ENCODE peak calls at places on chromosomes 7 and 10, in four cellular contexts. One of them, this sample, is unnamed.

GRCh38 chr7:73438547-73439245 is 5.1 kb downstream of the FZD9 start:
- DNase-seq in foreskin fibroblast: no peak
- DNase-seq in PC-3: no peak
- DNase-seq in Peyer's patch: no peak
- DNase-seq in this sample: no peak

GRCh38 chr10:15035385-15036301 is 8.1 kb upstream of the OLAH start:
- DNase-seq in foreskin fibroblast: peak; percentile 71
- DNase-seq in PC-3: peak; percentile 39
- DNase-seq in Peyer's patch: no peak
- DNase-seq in this sample: no peak

GRCh38 chr10:58781873-58782488 is 269.3 kb downstream of the BICC1 start:
- DNase-seq in foreskin fibroblast: peak; percentile 46
- DNase-seq in Peyer's patch: no peak
- DNase-seq in PC-3: peak; percentile 93
- DNase-seq in this sample: no peak

GRCh38 chr10:95133997-95134396 is 60.0 kb upstream of the ACSM6 start:
- DNase-seq in foreskin fibroblast: no peak
- DNase-seq in PC-3: no peak
- DNase-seq in Peyer's patch: no peak
- DNase-seq in this sample: no peak

GRCh38 chr10:97336446-97336845 is 1.9 kb upstream of the FRAT2 start:
- DNase-seq in PC-3: no peak
- DNase-seq in Peyer's patch: no peak
- DNase-seq in foreskin fibroblast: no peak
- DNase-seq in this sample: no peak

GRCh38 chr7:30469303-30469702 is 9.3 kb downstream of the NOD1 start:
- DNase-seq in PC-3: no peak
- DNase-seq in Peyer's patch: no peak
- DNase-seq in foreskin fibroblast: peak; percentile 99
- DNase-seq in this sample: peak; percentile 96

GRCh38 chr10:59907918-59908807 is 1.8 kb upstream of the CCDC6 start:
- DNase-seq in foreskin fibroblast: peak; percentile 90
- DNase-seq in Peyer's patch: no peak
- DNase-seq in PC-3: peak; percentile 92
- DNase-seq in this sample: peak; percentile 39

GRCh38 chr10:58266003-58266825 is 1.5 kb downstream of the IPMK start:
- DNase-seq in foreskin fibroblast: peak; percentile 66
- DNase-seq in PC-3: peak; percentile 64
- DNase-seq in Peyer's patch: no peak
- DNase-seq in this sample: no peak

GRCh38 chr7:101952355-101953247 is 135.2 kb downstream of the CUX1 start:
- DNase-seq in Peyer's patch: no peak
- DNase-seq in foreskin fibroblast: peak; percentile 68
- DNase-seq in PC-3: peak; percentile 84
- DNase-seq in this sample: peak; percentile 36

GRCh38 chr10:35614312-35614711 is 9.2 kb downstream of the GJD4 start:
- DNase-seq in foreskin fibroblast: no peak
- DNase-seq in Peyer's patch: no peak
- DNase-seq in PC-3: peak; percentile 48
- DNase-seq in this sample: no peak

GRCh38 chr7:741850-742249 is 14.8 kb upstream of the PRKAR1B start:
- DNase-seq in foreskin fibroblast: no peak
- DNase-seq in PC-3: no peak
- DNase-seq in Peyer's patch: no peak
- DNase-seq in this sample: no peak

GRCh38 chr10:91901784-91902677 is 7.3 kb downstream of the FGFBP3 start:
- DNase-seq in PC-3: peak; percentile 93
- DNase-seq in foreskin fibroblast: peak; percentile 93
- DNase-seq in Peyer's patch: no peak
- DNase-seq in this sample: peak; percentile 84

GRCh38 chr10:5591336-5591824 is 66.6 kb downstream of the CALML3 start:
- DNase-seq in PC-3: no peak
- DNase-seq in Peyer's patch: no peak
- DNase-seq in foreskin fibroblast: no peak
- DNase-seq in this sample: no peak

GRCh38 chr7:66150471-66150870 is 35.8 kb downstream of the CRCP start:
- DNase-seq in foreskin fibroblast: peak; percentile 72
- DNase-seq in Peyer's patch: no peak
- DNase-seq in PC-3: no peak
- DNase-seq in this sample: no peak

GRCh38 chr7:26638140-26638539 is 226.2 kb downstream of the SKAP2 start:
- DNase-seq in foreskin fibroblast: no peak
- DNase-seq in Peyer's patch: no peak
- DNase-seq in PC-3: no peak
- DNase-seq in this sample: no peak

GRCh38 chr7:80403686-80404241 is 108.1 kb downstream of the GNAT3 start:
- DNase-seq in PC-3: no peak
- DNase-seq in Peyer's patch: no peak
- DNase-seq in foreskin fibroblast: no peak
- DNase-seq in this sample: no peak

GRCh38 chr7:11082121-11082520 is 108.4 kb downstream of the PHF14 start:
- DNase-seq in PC-3: no peak
- DNase-seq in Peyer's patch: no peak
- DNase-seq in foreskin fibroblast: no peak
- DNase-seq in this sample: no peak

GRCh38 chr7:17934612-17935247 is 5.6 kb downstream of the SNX13 start:
- DNase-seq in foreskin fibroblast: no peak
- DNase-seq in PC-3: no peak
- DNase-seq in Peyer's patch: no peak
- DNase-seq in this sample: no peak

DNA sequence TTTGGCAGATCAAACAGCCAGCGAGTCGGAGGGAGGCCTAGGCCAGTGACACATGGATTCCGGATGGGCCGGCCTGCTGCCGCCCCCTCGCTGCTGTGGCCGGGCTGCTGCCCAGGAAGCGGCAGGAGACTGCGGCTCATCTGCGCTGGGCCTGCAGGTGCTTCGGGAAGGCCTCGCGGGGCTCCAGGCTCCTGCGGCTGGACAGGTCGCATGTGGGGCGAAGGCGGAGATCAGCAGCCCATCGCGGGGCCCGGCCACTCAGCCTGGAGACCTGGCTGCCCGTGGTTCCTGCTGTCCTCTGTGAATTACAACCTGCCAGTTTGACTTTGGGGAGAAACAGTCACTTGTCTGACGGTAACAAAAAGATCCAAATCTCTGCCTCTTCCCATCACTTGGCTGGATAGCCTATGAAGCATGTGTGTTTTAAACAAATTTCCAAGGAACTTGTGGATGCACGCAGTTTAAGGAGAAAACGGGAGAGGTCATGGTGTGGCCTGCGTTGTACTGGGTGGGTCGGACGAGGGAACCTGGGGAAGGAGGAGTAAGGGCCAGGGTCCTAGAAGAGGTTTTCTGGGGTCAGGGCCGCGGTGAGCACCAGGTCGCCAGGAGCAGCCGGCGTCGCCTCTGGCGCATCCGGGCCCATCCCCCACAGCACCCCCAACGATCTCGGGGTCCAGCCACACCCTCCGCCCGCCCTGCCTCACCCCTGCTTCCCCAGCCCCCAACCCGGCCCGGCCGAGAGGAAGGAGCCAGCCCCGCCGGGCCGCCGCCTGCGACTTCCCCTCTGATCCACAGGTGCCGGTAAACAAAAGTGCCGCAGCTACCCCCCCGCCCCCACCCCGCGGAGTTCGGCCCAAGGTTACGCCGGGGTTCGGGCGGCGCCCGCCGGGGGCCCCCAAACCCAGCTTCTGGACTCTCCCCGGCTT is 1.6 kb downstream of the SPOCK2 start:
- DNase-seq in foreskin fibroblast: no peak
- DNase-seq in Peyer's patch: peak; percentile 61
- DNase-seq in PC-3: no peak
- DNase-seq in this sample: no peak
- TF ChIP-seq CTCF in foreskin fibroblast: no peak
- TF ChIP-seq CTCF in Peyer's patch: no peak
- TF ChIP-seq CTCF in PC-3: no peak
- TF ChIP-seq CTCF in this sample: no peak

GRCh38 chr10:8065651-8066050 is 11.2 kb downstream of the GATA3 start:
- DNase-seq in foreskin fibroblast: no peak
- DNase-seq in Peyer's patch: no peak
- DNase-seq in PC-3: no peak
- DNase-seq in this sample: no peak

GRCh38 chr10:8066146-8066545 is 11.7 kb downstream of the GATA3 start:
- DNase-seq in Peyer's patch: no peak
- DNase-seq in PC-3: no peak
- DNase-seq in foreskin fibroblast: no peak
- DNase-seq in this sample: no peak

GRCh38 chr10:8063935-8064334 is 9.4 kb downstream of the GATA3 start:
- DNase-seq in Peyer's patch: no peak
- DNase-seq in PC-3: no peak
- DNase-seq in foreskin fibroblast: no peak
- DNase-seq in this sample: no peak

GRCh38 chr10:8063128-8063908 is 8.8 kb downstream of the GATA3 start:
- DNase-seq in PC-3: no peak
- DNase-seq in Peyer's patch: no peak
- DNase-seq in foreskin fibroblast: no peak
- DNase-seq in this sample: no peak

DNA sequence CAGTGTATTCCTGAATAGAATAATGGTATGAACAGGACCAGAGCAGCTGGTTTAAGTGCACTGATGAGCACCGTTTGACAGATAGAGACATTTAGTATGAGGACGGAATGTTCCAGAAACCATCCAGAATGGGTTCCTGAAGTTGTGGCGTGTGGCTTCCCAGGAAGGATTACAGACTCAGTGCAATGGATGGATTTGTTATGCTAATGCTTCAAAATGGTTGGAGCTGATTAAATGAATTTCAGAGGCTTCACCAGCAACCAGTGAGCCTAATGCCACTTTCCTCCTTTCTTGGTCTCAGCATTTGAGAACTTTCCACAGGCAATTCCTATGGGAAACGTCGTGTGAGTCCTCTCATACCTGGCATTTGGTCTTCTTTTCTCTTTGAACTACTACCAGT is 9.9 kb downstream of the GATA3 start:
- DNase-seq in Peyer's patch: no peak
- DNase-seq in foreskin fibroblast: no peak
- DNase-seq in PC-3: no peak
- DNase-seq in this sample: no peak
- H3K4me3 ChIP-seq in Peyer's patch: no peak overlapping the region
- H3K4me3 ChIP-seq in foreskin fibroblast: no peak overlapping the region
- H3K4me3 ChIP-seq in PC-3: no peak overlapping the region
- H3K4me3 ChIP-seq in this sample: no peak overlapping the region

GRCh38 chr7:151031011-151031410 is 2.8 kb downstream of the ABCB8 start:
- DNase-seq in PC-3: no peak
- DNase-seq in foreskin fibroblast: no peak
- DNase-seq in Peyer's patch: no peak
- DNase-seq in this sample: no peak

GRCh38 chr7:151033864-151034249 is 5.6 kb downstream of the ABCB8 start:
- DNase-seq in PC-3: no peak
- DNase-seq in Peyer's patch: no peak
- DNase-seq in foreskin fibroblast: no peak
- DNase-seq in this sample: no peak

GRCh38 chr7:151034312-151035023 is 6.2 kb downstream of the ABCB8 start:
- DNase-seq in foreskin fibroblast: no peak
- DNase-seq in PC-3: no peak
- DNase-seq in Peyer's patch: no peak
- DNase-seq in this sample: no peak

GRCh38 chr7:151035024-151035717 is 6.9 kb downstream of the ABCB8 start:
- DNase-seq in foreskin fibroblast: no peak
- DNase-seq in Peyer's patch: no peak
- DNase-seq in PC-3: no peak
- DNase-seq in this sample: no peak

DNA sequence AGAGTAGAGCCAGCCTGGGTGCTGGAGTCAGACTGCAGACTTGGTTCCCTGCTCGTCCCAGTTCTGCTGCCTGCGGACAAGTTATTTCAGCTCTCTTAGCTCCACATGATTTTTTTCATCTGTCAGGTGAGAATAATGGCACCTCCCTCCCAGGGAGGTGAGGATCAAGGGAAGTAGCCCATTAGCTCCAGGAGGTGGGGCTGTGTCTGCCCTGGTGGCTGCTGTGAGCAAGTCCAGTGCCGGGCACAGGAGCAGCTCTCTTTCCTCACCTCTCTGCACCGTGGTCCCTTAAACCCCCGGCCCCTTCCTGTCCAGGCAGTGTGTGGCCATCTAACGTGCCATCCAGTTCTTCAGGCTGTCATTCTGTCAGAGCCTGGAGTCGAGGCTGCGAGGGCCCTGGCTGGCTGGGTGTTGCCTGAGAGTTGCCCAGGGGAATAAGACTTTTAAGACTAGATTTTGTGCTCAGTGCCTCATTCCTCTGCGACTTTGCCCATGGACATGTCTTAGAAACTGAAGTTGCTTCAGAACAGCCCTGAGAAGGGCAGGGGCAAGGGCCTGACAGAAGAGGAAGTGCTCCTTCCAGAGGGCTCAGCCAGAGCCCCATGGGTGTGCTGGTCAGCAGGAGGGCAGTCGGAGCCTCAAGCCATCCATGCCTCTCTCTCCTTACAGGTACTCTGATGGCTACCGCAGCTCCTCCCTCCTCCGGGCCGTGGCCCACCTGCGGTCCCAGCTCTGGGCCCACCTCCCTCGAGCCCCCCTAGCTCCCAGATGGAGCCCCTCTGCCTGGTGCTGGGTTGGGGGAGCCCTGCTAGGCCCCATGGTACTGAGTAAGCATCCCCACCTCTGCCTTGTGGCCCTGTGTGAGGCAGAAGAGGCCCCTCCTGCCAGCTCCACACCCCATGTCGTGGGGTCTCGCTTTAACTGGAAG is 5.0 kb downstream of the ABCB8 start:
- DNase-seq in Peyer's patch: no peak
- DNase-seq in foreskin fibroblast: no peak
- DNase-seq in PC-3: no peak
- DNase-seq in this sample: no peak
- TF ChIP-seq CTCF in Peyer's patch: no peak
- TF ChIP-seq CTCF in foreskin fibroblast: no peak
- TF ChIP-seq CTCF in PC-3: peak; percentile 29
- TF ChIP-seq CTCF in this sample: no peak

GRCh38 chr10:100008142-100008522 is 1.6 kb downstream of the DNMBP start:
- DNase-seq in PC-3: peak; percentile 66
- DNase-seq in foreskin fibroblast: peak; percentile 56
- DNase-seq in Peyer's patch: no peak
- DNase-seq in this sample: no peak
- H3K4me3 ChIP-seq in PC-3: peak overlapping the region; percentile 91
- H3K4me3 ChIP-seq in foreskin fibroblast: peak overlapping the region; percentile 76
- H3K4me3 ChIP-seq in Peyer's patch: peak overlapping the region; percentile 73
- H3K4me3 ChIP-seq in this sample: peak overlapping the region; percentile 74

DNA sequence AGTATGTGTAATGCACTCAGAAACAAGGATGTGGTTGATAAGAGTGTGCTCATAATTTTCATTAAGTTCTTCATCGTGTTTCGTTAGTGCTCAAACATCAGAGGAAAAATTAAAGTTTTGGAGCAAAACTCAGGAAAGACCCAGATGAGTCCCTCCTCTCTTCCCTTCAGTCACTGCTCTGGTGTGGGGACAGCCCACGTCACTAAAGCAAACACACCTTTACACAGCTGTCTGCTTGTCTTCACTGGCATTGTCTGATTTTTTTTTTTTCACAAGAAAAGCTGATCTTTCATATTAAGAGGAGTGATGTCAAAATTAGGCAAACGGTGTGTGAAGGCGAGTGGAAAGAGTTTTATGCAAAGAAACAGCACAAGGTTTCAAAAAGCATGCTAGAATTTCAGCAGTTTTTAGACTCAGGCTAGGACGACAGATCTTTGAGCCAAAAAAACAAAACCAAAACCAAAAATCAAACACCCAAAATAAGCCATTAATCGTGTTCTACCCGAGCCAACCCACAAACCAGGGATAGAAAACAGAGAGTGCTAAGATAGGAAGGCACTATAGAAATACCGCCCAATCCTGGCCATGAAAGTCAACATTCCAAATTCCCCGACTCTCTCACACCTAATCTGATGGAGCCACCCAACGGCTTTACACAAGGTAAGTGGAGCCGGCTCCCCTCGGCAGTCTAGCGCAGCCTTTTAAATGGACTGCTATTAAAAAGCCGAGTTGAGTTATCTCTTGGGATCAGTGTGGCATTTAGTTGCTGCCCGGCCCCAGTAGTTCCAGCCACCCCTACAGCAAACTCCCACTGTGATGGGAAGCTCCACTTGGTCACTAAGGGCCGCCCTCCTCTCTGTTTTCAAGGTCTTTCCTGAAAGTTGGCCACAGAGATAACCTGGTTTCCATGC is 27.9 kb upstream of the GATA3 start:
- DNase-seq in foreskin fibroblast: no peak
- DNase-seq in PC-3: peak; percentile 5
- DNase-seq in Peyer's patch: no peak
- DNase-seq in this sample: no peak
- TF ChIP-seq CTCF in foreskin fibroblast: no peak
- TF ChIP-seq CTCF in PC-3: no peak
- TF ChIP-seq CTCF in Peyer's patch: no peak
- TF ChIP-seq CTCF in this sample: no peak